ENCODE peak calls at places on chromosomes 4 and X, in seven cellular contexts. D is AG08395; K is AG04449; L is endothelial cell; A is activated naive CD8-positive, alpha-beta T cell treated with anti-CD3 and anti-CD28 coated beads for 36 hours; F is AML-193; P is glutamatergic neuron. V is an unnamed sample.

GRCh38 chr4:73019462-73020047 is 50.0 kb downstream of the COX18 start:
- DNase-seq in K (no peak), A (no peak), F (peak; percentile 44), D (peak; percentile 48), P (no peak), L (peak; percentile 36), V (peak; percentile 29)

GRCh38 chr4:48906283-48907173 is at the start of gene OCIAD2:
- DNase-seq in P (peak; percentile 73), A (peak; percentile 79), D (peak; percentile 40), F (peak; percentile 64), K (no peak), L (peak; percentile 58), V (peak; percentile 30)

GRCh38 chrX:153184787-153185186 is 5.7 kb downstream of the MAGEA1 start:
- DNase-seq in P (no peak), K (no peak), L (no peak), D (no peak), A (no peak), F (no peak), V (no peak)

GRCh38 chr4:102174800-102175199 is 170.5 kb downstream of the SLC39A8 start:
- DNase-seq in A (no peak), D (peak; percentile 27), P (no peak), K (peak; percentile 23), F (no peak), L (no peak), V (no peak)

GRCh38 chr4:23889814-23890269 is at the start of gene PPARGC1A:
- DNase-seq in L (no peak), P (no peak), D (peak; percentile 22), K (no peak), F (no peak), A (no peak), V (no peak)

GRCh38 chr4:19982556-19982955 is 269.1 kb upstream of the SLIT2 start:
- DNase-seq in D (peak; percentile 46), P (no peak), F (no peak), L (no peak), A (no peak), K (peak; percentile 28), V (peak; percentile 28)

GRCh38 chrX:40083120-40083978 is 14.4 kb downstream of the BCOR start:
- DNase-seq in P (no peak), L (no peak), D (no peak), K (no peak), F (no peak), A (no peak), V (no peak)

GRCh38 chr4:86895692-86896488 is 3.7 kb upstream of the C4orf36 start:
- DNase-seq in L (peak; percentile 21), D (peak; percentile 62), A (no peak), F (peak; percentile 78), K (peak; percentile 34), P (no peak), V (peak; percentile 41)

GRCh38 chr4:120922390-120923200 is at the start of gene PRDM5:
- DNase-seq in K (no peak), L (peak; percentile 64), D (peak; percentile 67), P (peak; percentile 57), A (peak; percentile 43), F (no peak), V (peak; percentile 57)

GRCh38 chrX:71128166-71128833 is 9.9 kb downstream of the MED12 start:
- DNase-seq in D (no peak), K (no peak), A (no peak), P (no peak), L (no peak), F (no peak), V (no peak)

GRCh38 chr4:74433043-74433442 is 11.9 kb upstream of the AREG start:
- DNase-seq in A (no peak), L (no peak), P (no peak), F (no peak), D (no peak), K (peak; percentile 19), V (no peak)

GRCh38 chr4:173436149-173436579 is 37.2 kb upstream of the SCRG1 start:
- DNase-seq in L (no peak), K (peak; percentile 74), D (peak; percentile 81), F (no peak), A (no peak), P (no peak), V (peak; percentile 51)

V was measured in hepatic stellate cell.